ENCODE peak calls at places on chromosome 7, in four cellular contexts. V, P, N and D are unnamed samples.

GRCh38 chr7:104034679-104035078 is 45.2 kb upstream of the RELN start:
- DNase-seq in N (no peak), V (no peak), P (no peak), D (no peak)

GRCh38 chr7:134690614-134691504 is 44.2 kb downstream of the BPGM start:
- DNase-seq in V (no peak), N (no peak), P (no peak), D (no peak)

GRCh38 chr7:4634166-4634565 is 47.9 kb upstream of the FOXK1 start:
- DNase-seq in N (no peak), P (no peak), V (peak; percentile 44), D (no peak)

GRCh38 chr7:137592232-137592896 is 248.8 kb upstream of the PTN start:
- DNase-seq in V (peak; percentile 56), N (no peak), P (peak; percentile 80), D (no peak)

GRCh38 chr7:74466196-74466813 is 12.6 kb downstream of the GTF2IRD1 start:
- DNase-seq in V (no peak), P (peak; percentile 79), N (no peak), D (no peak)

GRCh38 chr7:82567356-82567755 is 123.8 kb upstream of the CACNA2D1 start:
- DNase-seq in V (no peak), P (no peak), N (no peak), D (no peak)

GRCh38 chr7:158782638-158783490 is 46.4 kb downstream of the ESYT2 start:
- DNase-seq in P (peak; percentile 92), N (no peak), V (no peak), D (no peak)

GRCh38 chr7:30751696-30752273 is at the start of gene INMT:
- DNase-seq in N (no peak), P (no peak), V (no peak), D (no peak)

GRCh38 chr7:154598864-154599263 is 404.1 kb downstream of the PAXIP1 start:
- DNase-seq in V (no peak), P (no peak), N (no peak), D (no peak)

GRCh38 chr7:44415047-44415446 is 75.4 kb downstream of the NUDCD3 start:
- DNase-seq in V (no peak), P (no peak), N (no peak), D (no peak)

GRCh38 chr7:11436317-11436716 is 395.7 kb downstream of the THSD7A start:
- DNase-seq in N (no peak), V (no peak), P (no peak), D (no peak)

DNA sequence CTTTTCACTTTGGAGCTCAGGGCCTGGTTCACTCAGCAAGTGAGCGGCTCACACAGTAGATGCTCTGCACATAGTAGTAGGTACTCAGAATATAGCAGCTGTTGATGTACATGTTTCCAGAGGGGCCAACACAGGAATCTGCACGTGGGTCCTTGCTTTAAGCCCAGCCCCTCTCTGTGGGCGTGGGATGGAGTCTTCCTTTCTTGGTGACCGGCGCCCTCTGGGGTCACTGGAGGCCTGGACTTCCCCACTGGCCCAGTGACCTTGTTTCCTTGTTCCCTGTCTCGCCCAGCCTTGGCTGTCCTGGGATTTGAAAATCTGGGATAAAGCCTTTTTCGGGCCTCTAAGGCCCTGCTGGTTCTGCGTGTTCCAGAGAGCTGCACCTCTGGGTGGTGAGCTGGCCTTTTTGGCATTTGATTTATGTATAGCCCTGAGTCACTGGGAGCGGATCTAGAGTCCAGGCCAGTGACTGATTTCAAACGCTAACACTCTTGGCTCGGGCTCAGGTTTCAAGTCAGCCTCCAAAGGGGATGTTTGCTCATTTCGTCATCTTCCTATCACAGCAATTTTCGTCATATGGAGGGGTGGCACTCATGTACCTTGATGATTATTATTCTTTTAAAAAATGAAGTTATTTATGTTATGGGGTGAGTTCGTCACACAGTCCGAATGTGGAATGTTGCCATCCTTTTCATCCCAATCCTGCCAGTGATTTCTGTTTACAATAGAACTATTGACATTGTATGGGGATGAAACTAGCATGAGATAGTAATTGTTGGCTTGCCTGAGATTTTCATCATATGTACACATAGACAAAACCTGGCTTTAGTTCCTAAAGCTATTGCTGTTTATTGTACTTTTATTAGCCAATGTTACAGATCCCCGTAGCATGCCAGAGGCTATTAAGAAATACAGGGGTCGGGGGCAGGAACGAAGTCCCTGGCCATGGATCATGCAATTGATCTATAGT is 65.5 kb downstream of the CUX1 start:
- DNase-seq in P (peak; percentile 97), V (no peak), N (no peak), D (no peak)
- TF ChIP-seq CTCF in P (no peak), V (no peak), N (no peak), D (no peak)

GRCh38 chr7:24894670-24895221 is 85.2 kb downstream of the OSBPL3 start:
- DNase-seq in N (no peak), V (no peak), P (no peak), D (no peak)
- TF ChIP-seq CTCF in N (no peak), V (no peak), P (no peak), D (peak; percentile 46)

GRCh38 chr7:22856437-22856836 is 33.8 kb upstream of the TOMM7 start:
- DNase-seq in P (no peak), N (no peak), V (no peak), D (no peak)

GRCh38 chr7:22855049-22855392 is 32.4 kb upstream of the TOMM7 start:
- DNase-seq in V (no peak), P (no peak), N (no peak), D (no peak)

GRCh38 chr7:22853674-22854157 is 31.1 kb upstream of the TOMM7 start:
- DNase-seq in V (peak; percentile 80), P (no peak), N (peak; percentile 76), D (no peak)

GRCh38 chr7:22853138-22853537 is 30.5 kb upstream of the TOMM7 start:
- DNase-seq in V (no peak), N (no peak), P (no peak), D (no peak)

GRCh38 chr7:22854158-22855048 is 31.8 kb upstream of the TOMM7 start:
- DNase-seq in P (peak; percentile 98), N (peak; percentile 94), V (peak; percentile 96), D (peak; percentile 76)
- TF ChIP-seq CTCF in P (no peak), N (peak; percentile 49), V (no peak), D (peak; percentile 53)

GRCh38 chr7:770336-770735 is 43.3 kb upstream of the PRKAR1B start:
- DNase-seq in N (no peak), P (no peak), V (no peak), D (no peak)

GRCh38 chr7:767941-768729 is 41.1 kb upstream of the PRKAR1B start:
- DNase-seq in P (no peak), N (peak; percentile 76), V (no peak), D (no peak)

GRCh38 chr7:767580-767940 is 40.5 kb upstream of the PRKAR1B start:
- DNase-seq in N (no peak), P (no peak), V (no peak), D (no peak)

GRCh38 chr7:770786-771185 is 43.7 kb upstream of the PRKAR1B start:
- DNase-seq in V (no peak), P (no peak), N (no peak), D (no peak)

GRCh38 chr7:768881-769504 is 41.9 kb upstream of the PRKAR1B start:
- DNase-seq in V (no peak), N (no peak), P (peak; percentile 82), D (no peak)
- TF ChIP-seq CTCF in V (no peak), N (no peak), P (no peak), D (peak; percentile 31)

GRCh38 chr7:65221683-65222082 is 152.0 kb upstream of the ZNF92 start:
- DNase-seq in N (no peak), V (no peak), P (no peak), D (no peak)

GRCh38 chr7:65219623-65220022 is 154.0 kb upstream of the ZNF92 start:
- DNase-seq in P (no peak), N (no peak), V (no peak), D (no peak)

GRCh38 chr7:65216469-65216868 is 157.2 kb upstream of the ZNF92 start:
- DNase-seq in P (no peak), N (peak; percentile 86), V (peak; percentile 76), D (peak; percentile 70)
- TF ChIP-seq CTCF in P (no peak), N (peak; percentile 75), V (peak; percentile 67), D (peak; percentile 90)

GRCh38 chr7:19587291-19587690 is 121.5 kb downstream of the POLR1F start:
- DNase-seq in N (no peak), P (no peak), V (peak; percentile 41), D (no peak)
- TF ChIP-seq CTCF in N (no peak), P (no peak), V (peak; percentile 29), D (no peak)